ENCODE peak calls at places on chromosomes 5 and 9, in six cellular contexts. K, R, J, L, H and M are unnamed samples.

GRCh38 chr9:37339945-37340344 is 82.6 kb upstream of the GRHPR start:
- DNase-seq in K (no peak), R (no peak), J (no peak), L (no peak), H (no peak), M (no peak)

GRCh38 chr5:79236364-79236969 is 536 bp downstream of the JMY start:
- DNase-seq in K (no peak), R (no peak), J (peak; percentile 34), L (peak; percentile 72), H (no peak), M (peak; percentile 20)

GRCh38 chr5:95862636-95863382 is 40.3 kb upstream of the GLRX start:
- DNase-seq in K (no peak), R (no peak), J (no peak), L (no peak), H (peak; percentile 34), M (peak; percentile 54)

GRCh38 chr9:89425921-89426388 is 72.0 kb downstream of the SEMA4D start:
- DNase-seq in K (no peak), R (no peak), J (peak; percentile 55), L (no peak), H (peak; percentile 6), M (no peak)

GRCh38 chr9:137240321-137240840 is 706 bp upstream of the TUBB4B start:
- DNase-seq in K (no peak), R (peak; percentile 48), J (peak; percentile 68), L (no peak), H (no peak), M (peak; percentile 69)

GRCh38 chr9:98231770-98232478 is 23.5 kb downstream of the TBC1D2 start:
- DNase-seq in K (no peak), R (no peak), J (no peak), L (no peak), H (no peak), M (no peak)

GRCh38 chr5:112957409-112957808 is 19.2 kb upstream of the DCP2 start:
- DNase-seq in K (no peak), R (no peak), J (no peak), L (no peak), H (no peak), M (no peak)

GRCh38 chr9:115633099-115633498 is 515.1 kb upstream of the TNC start:
- DNase-seq in K (no peak), R (no peak), J (no peak), L (no peak), H (no peak), M (no peak)

GRCh38 chr9:76624381-76625048 is 139.7 kb upstream of the PCA3 start:
- DNase-seq in K (no peak), R (no peak), J (no peak), L (no peak), H (no peak), M (no peak)

GRCh38 chr5:132591140-132591539 is 34.4 kb downstream of the RAD50 start:
- DNase-seq in K (no peak), R (no peak), J (no peak), L (no peak), H (no peak), M (no peak)